ENCODE peak calls at places on chromosomes 13 and 19, in seven cellular contexts. Q is CD8-positive, alpha-beta T cell; Y is mucosa of descending colon; E is fibroblast of lung; K is testis; U is left ventricle myocardium inferior; W is cardiac muscle cell. O is an unnamed sample.

GRCh38 chr13:80553041-80553440 is 212.1 kb upstream of the SPRY2 start:
- DNase-seq in U (no peak), K (no peak), E (no peak), Q (no peak), W (no peak), Y (no peak), O (no peak)

GRCh38 chr19:47445937-47446402 is 25.7 kb downstream of the SLC8A2 start:
- DNase-seq in E (no peak), K (peak), U (no peak), W (peak), Q (peak), Y (peak), O (no peak)

GRCh38 chr13:26964278-26965057 is 203.9 kb upstream of the GPR12 start:
- DNase-seq in Y (no peak), Q (no peak), U (no peak), E (peak), W (peak), K (no peak), O (no peak)

GRCh38 chr19:18251587-18252369 is 22.5 kb downstream of the IQCN start:
- DNase-seq in W (peak), E (peak), U (peak), K (peak), Q (peak), Y (peak), O (peak)

GRCh38 chr19:5335593-5335992 is 5.0 kb downstream of the PTPRS start:
- DNase-seq in K (no peak), W (no peak), Q (no peak), U (no peak), E (no peak), Y (no peak), O (no peak)

GRCh38 chr13:45492538-45492937 is 27.8 kb downstream of the COG3 start:
- DNase-seq in U (no peak), Y (no peak), W (no peak), K (no peak), Q (no peak), E (no peak), O (no peak)

GRCh38 chr13:63110431-63110830 is 1694.8 kb upstream of the PCDH20 start:
- DNase-seq in K (no peak), W (no peak), Y (no peak), U (no peak), Q (no peak), E (peak), O (no peak)

GRCh38 chr13:59422646-59423045 is 741.1 kb downstream of the DIAPH3 start:
- DNase-seq in K (no peak), E (no peak), U (no peak), Y (no peak), Q (no peak), W (no peak), O (no peak)

GRCh38 chr13:36130542-36131214 is 504 bp downstream of the DCLK1 start:
- DNase-seq in E (no peak), K (peak), Q (no peak), Y (peak), U (peak), W (peak), O (peak)

GRCh38 chr19:57682226-57682766 is 519 bp downstream of the ZNF551 start:
- DNase-seq in U (no peak), Y (no peak), W (no peak), Q (no peak), E (no peak), K (no peak), O (no peak)

GRCh38 chr13:22235950-22236290 is 565.0 kb downstream of the FGF9 start:
- DNase-seq in U (no peak), Q (no peak), Y (no peak), W (no peak), K (no peak), E (no peak), O (no peak)

GRCh38 chr19:58558066-58558622 is at the start of gene UBE2M:
- DNase-seq in U (peak), Q (peak), E (peak), K (no peak), W (peak), Y (peak), O (peak)

GRCh38 chr13:91058066-91058465 is 289.4 kb upstream of the MIR17HG start:
- DNase-seq in U (no peak), K (no peak), Y (no peak), E (peak), Q (no peak), W (peak), O (no peak)

GRCh38 chr13:43872181-43872580 is 7.4 kb downstream of the CCDC122 start:
- DNase-seq in K (no peak), U (no peak), W (peak), Q (no peak), E (peak), Y (no peak), O (no peak)

GRCh38 chr19:9309974-9310446 is 372 bp upstream of the ZNF699 start:
- DNase-seq in Q (no peak), E (no peak), U (peak), W (peak), Y (peak), K (peak), O (peak)

GRCh38 chr19:7673995-7674667 is 2.8 kb upstream of the MCEMP1 start:
- DNase-seq in E (peak), Q (no peak), W (peak), Y (peak), U (peak), K (peak), O (peak)

GRCh38 chr19:44808463-44809371 is at the start of gene BCAM:
- DNase-seq in K (peak), W (peak), E (peak), Y (peak), U (peak), Q (no peak), O (peak)

GRCh38 chr19:2255982-2256685 is at the start of gene JSRP1:
- DNase-seq in W (no peak), E (no peak), Q (no peak), Y (peak), K (no peak), U (no peak), O (no peak)

GRCh38 chr19:3642987-3643386 is 16.4 kb upstream of the CACTIN start:
- DNase-seq in K (peak), E (no peak), W (peak), Q (no peak), Y (no peak), U (no peak), O (peak)

GRCh38 chr19:5137571-5138124 is 168.7 kb downstream of the KDM4B start:
- DNase-seq in E (no peak), U (no peak), K (no peak), W (peak), Y (no peak), Q (peak), O (peak)

GRCh38 chr13:30107126-30107525 is 200.2 kb downstream of the KATNAL1 start:
- DNase-seq in W (no peak), U (no peak), K (no peak), Y (no peak), Q (no peak), E (no peak), O (no peak)

GRCh38 chr19:18910801-18911436 is 8.3 kb downstream of the COPE start:
- DNase-seq in U (no peak), Y (no peak), Q (no peak), K (no peak), E (no peak), W (no peak), O (no peak)

GRCh38 chr19:42249149-42249750 is 5.7 kb downstream of the ERF start:
- DNase-seq in K (no peak), Q (no peak), U (no peak), W (no peak), Y (no peak), E (no peak), O (no peak)

GRCh38 chr13:39765801-39766463 is 110.5 kb downstream of the COG6 start:
- DNase-seq in W (no peak), U (peak), Q (peak), E (peak), Y (peak), K (peak), O (peak)

GRCh38 chr19:29529646-29530548 is 4.1 kb downstream of the VSTM2B start:
- DNase-seq in U (no peak), E (no peak), Q (no peak), K (no peak), Y (no peak), W (peak), O (no peak)

GRCh38 chr13:43686557-43686956 is 100.2 kb downstream of the ENOX1 start:
- DNase-seq in U (peak), W (no peak), E (peak), Y (no peak), Q (no peak), K (no peak), O (no peak)

GRCh38 chr13:98291658-98292057 is 114.6 kb upstream of the RNF113B start:
- DNase-seq in W (no peak), Y (no peak), Q (no peak), E (no peak), U (no peak), K (peak), O (no peak)

GRCh38 chr19:18379803-18380747 is 5.9 kb upstream of the GDF15 start:
- DNase-seq in Y (peak), E (peak), U (peak), K (peak), Q (no peak), W (no peak), O (peak)

GRCh38 chr19:47885067-47885463 is 1.1 kb downstream of the SULT2A1 start:
- DNase-seq in W (no peak), Q (no peak), K (no peak), E (no peak), U (no peak), Y (no peak), O (no peak)

GRCh38 chr13:44078806-44079378 is 199.2 kb downstream of the LACC1 start:
- DNase-seq in W (no peak), K (no peak), U (no peak), E (no peak), Y (no peak), Q (no peak), O (no peak)

GRCh38 chr19:4713384-4713951 is 10.2 kb downstream of the DPP9 start:
- DNase-seq in Q (no peak), E (peak), Y (peak), K (no peak), W (no peak), U (peak), O (no peak)

GRCh38 chr13:75704942-75705320 is 68.8 kb downstream of the LMO7 start:
- DNase-seq in W (no peak), K (no peak), U (no peak), E (no peak), Y (peak), Q (no peak), O (no peak)
- TF ChIP-seq CTCF in W (no peak), K (no peak), U (no peak), E (no peak), Y (no peak), Q (no peak), O (no peak)

DNA sequence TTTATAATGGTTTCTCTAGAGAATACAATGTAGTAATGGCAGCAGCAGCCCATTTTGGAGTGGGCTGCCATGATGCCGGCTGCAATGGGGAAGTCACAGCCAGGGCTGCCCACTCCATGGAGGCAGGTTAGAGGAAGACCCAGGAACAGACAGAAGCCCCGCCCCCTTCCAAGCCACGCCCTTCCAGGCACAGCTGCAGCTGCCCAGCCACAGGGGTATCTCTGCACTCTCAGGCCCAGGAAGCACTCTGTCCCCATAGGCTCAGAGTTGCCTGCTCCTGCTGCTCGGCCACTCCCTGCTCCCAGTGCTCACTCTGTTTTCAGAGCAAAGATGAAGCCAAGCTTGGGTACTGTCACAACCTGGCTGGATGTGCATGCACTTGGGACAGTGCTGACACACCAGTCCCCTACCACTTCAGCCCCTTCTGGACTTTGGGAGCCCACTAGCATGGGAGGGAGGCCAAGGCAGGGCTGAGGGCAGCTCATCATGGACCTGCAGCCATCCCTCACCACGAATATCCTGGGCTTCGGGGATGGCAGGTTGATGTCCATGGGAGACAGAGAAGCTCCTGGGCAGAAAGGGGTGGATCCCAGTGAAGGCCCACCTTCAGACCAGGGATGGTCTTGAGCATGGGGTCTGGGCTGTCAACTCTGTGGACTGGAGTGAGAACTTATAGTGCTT is 1224.2 kb downstream of the SLITRK5 start:
- DNase-seq in K (peak), Q (no peak), W (no peak), U (no peak), E (no peak), Y (no peak), O (peak)
- TF ChIP-seq CTCF in K (no peak), Q (no peak), W (no peak), U (no peak), E (no peak), Y (no peak), O (no peak)

GRCh38 chr13:24745861-24746617 is 17.9 kb upstream of the RNF17 start:
- DNase-seq in E (peak), Q (no peak), U (no peak), Y (no peak), W (no peak), K (no peak), O (no peak)

GRCh38 chr13:24745516-24745860 is 18.5 kb upstream of the RNF17 start:
- DNase-seq in E (no peak), W (no peak), U (no peak), K (no peak), Y (no peak), Q (no peak), O (no peak)

GRCh38 chr13:24744247-24744646 is 19.7 kb upstream of the RNF17 start:
- DNase-seq in Y (no peak), E (no peak), U (no peak), Q (no peak), K (no peak), W (no peak), O (no peak)

GRCh38 chr13:24747248-24748151 is 16.5 kb upstream of the RNF17 start:
- DNase-seq in E (peak), Q (no peak), K (peak), U (no peak), Y (no peak), W (peak), O (peak)

GRCh38 chr13:24746618-24747247 is 17.2 kb upstream of the RNF17 start:
- DNase-seq in Y (no peak), E (peak), K (no peak), W (peak), U (no peak), Q (no peak), O (peak)
- TF ChIP-seq CTCF in Y (no peak), E (no peak), K (no peak), W (peak), U (peak), Q (no peak), O (peak)

GRCh38 chr19:38650180-38650775 is 2.8 kb downstream of the ACTN4 start:
- DNase-seq in U (no peak), Y (peak), W (no peak), K (no peak), Q (no peak), E (no peak), O (peak)

GRCh38 chr19:38649305-38650179 is 2.1 kb downstream of the ACTN4 start:
- DNase-seq in Q (no peak), Y (peak), E (no peak), W (no peak), U (no peak), K (no peak), O (peak)

GRCh38 chr19:38653028-38653571 is 5.7 kb downstream of the ACTN4 start:
- DNase-seq in E (peak), Q (no peak), W (no peak), U (no peak), Y (peak), K (peak), O (peak)

GRCh38 chr19:38648789-38649304 is 1.4 kb downstream of the ACTN4 start:
- DNase-seq in Q (no peak), E (no peak), U (no peak), Y (peak), K (no peak), W (no peak), O (no peak)

DNA sequence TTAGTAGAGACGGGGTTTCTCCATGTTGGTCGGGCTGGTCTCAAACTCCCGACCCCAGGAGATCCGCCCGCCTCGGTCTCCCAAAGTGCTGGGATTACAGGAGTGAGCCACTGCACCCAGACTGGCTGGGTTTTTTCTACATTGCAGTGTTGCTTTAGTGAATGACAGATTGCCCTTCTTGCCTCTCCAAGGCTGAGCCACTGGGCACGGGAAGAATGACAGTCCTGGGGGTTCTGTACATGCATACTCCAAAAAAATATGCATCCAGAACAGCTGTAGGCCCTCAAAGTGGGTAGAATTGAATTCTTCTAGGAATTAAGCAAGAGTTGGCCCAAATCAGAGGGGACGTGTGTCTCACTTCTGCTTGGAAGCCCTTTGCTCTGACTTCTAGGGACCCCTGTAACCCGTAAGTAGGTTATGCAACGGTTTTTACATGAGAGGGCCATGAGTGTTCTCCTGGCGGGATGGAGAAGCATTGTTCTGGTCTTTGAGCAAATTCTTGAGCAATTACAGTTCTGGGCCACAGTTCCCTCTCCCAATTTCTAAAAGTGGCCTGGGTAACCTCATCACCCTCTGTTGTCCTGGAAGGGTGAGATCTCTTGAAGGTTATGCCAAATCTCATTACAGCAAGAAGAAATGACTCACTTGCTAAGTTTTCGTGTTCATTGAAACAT is 3.6 kb downstream of the ACTN4 start:
- DNase-seq in Q (no peak), K (no peak), W (no peak), E (peak), Y (peak), U (no peak), O (no peak)
- TF ChIP-seq CTCF in Q (no peak), K (peak), W (no peak), E (no peak), Y (no peak), U (no peak), O (no peak)

GRCh38 chr19:30587869-30588268 is 215.7 kb downstream of the ZNF536 start:
- DNase-seq in W (no peak), U (no peak), K (no peak), E (no peak), Y (no peak), Q (no peak), O (no peak)

GRCh38 chr19:30580673-30581072 is 208.5 kb downstream of the ZNF536 start:
- DNase-seq in E (no peak), U (no peak), Q (no peak), K (no peak), W (no peak), Y (no peak), O (peak)

DNA sequence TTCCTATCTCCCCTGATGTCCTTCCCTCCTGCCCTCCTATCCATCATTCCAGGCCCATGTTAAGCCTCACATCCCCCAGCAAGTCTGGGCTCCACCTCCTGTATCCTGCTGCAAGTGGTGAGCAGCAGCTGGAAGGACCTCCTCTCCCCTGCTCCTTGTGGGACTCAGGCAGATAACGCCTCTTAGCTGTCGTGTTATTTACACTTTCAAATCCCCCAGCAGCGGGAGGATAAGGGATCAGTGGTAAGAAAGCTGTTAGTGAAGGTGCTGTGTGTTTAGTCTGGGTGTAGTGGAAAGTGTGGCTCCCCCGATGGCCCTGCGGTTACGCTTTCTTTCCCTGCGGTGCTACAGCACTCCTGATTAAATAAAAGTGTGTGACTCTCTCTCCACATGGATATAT is 211.9 kb downstream of the ZNF536 start:
- DNase-seq in Y (no peak), U (no peak), W (no peak), E (no peak), Q (no peak), K (no peak), O (peak)
- TF ChIP-seq CTCF in Y (no peak), U (no peak), W (no peak), E (no peak), Q (no peak), K (no peak), O (no peak)

O was measured in WERI-Rb-1.